ENCODE peak calls at places on chromosomes 5 and 9, in five cellular contexts. One of them, this sample, is unnamed.

GRCh38 chr9:131281119-131281965 is 5.0 kb upstream of the FAM78A start:
- DNase-seq in AML-193: no peak
- DNase-seq in IMR-90: no peak
- DNase-seq in iris pigment epithelial cell: no peak
- DNase-seq in cardiac fibroblast: no peak
- DNase-seq in this sample: no peak

GRCh38 chr5:173534664-173535063 is 81.8 kb downstream of the BOD1 start:
- DNase-seq in AML-193: no peak
- DNase-seq in IMR-90: no peak
- DNase-seq in iris pigment epithelial cell: peak
- DNase-seq in cardiac fibroblast: peak
- DNase-seq in this sample: no peak

GRCh38 chr9:69715825-69716224 is 43.7 kb upstream of the APBA1 start:
- DNase-seq in AML-193: no peak
- DNase-seq in IMR-90: no peak
- DNase-seq in iris pigment epithelial cell: no peak
- DNase-seq in cardiac fibroblast: no peak
- DNase-seq in this sample: no peak

GRCh38 chr9:85502815-85503643 is 238.7 kb downstream of the AGTPBP1 start:
- DNase-seq in AML-193: no peak
- DNase-seq in IMR-90: no peak
- DNase-seq in iris pigment epithelial cell: no peak
- DNase-seq in cardiac fibroblast: no peak
- DNase-seq in this sample: peak

GRCh38 chr5:177357459-177358332 is at the start of gene RGS14:
- DNase-seq in AML-193: peak
- DNase-seq in IMR-90: peak
- DNase-seq in iris pigment epithelial cell: peak
- DNase-seq in cardiac fibroblast: peak
- DNase-seq in this sample: no peak

GRCh38 chr5:168979140-168979539 is 321.8 kb downstream of the SLIT3 start:
- DNase-seq in AML-193: no peak
- DNase-seq in IMR-90: no peak
- DNase-seq in iris pigment epithelial cell: no peak
- DNase-seq in cardiac fibroblast: no peak
- DNase-seq in this sample: no peak

GRCh38 chr9:127626752-127627493 is 14.8 kb downstream of the STXBP1 start:
- DNase-seq in AML-193: no peak
- DNase-seq in IMR-90: no peak
- DNase-seq in iris pigment epithelial cell: no peak
- DNase-seq in cardiac fibroblast: no peak
- DNase-seq in this sample: no peak

GRCh38 chr5:38672059-38672791 is 115.8 kb upstream of the LIFR start:
- DNase-seq in AML-193: no peak
- DNase-seq in IMR-90: peak
- DNase-seq in iris pigment epithelial cell: peak
- DNase-seq in cardiac fibroblast: peak
- DNase-seq in this sample: peak

GRCh38 chr9:20623021-20623747 is 885 bp upstream of the MLLT3 start:
- DNase-seq in AML-193: peak
- DNase-seq in IMR-90: peak
- DNase-seq in iris pigment epithelial cell: peak
- DNase-seq in cardiac fibroblast: peak
- DNase-seq in this sample: no peak

This sample was measured in LHCN-M2.